ENCODE peak calls at places on chromosomes 6 and 20, in six cellular contexts. Q, S, L, O, V and F are unnamed samples.

GRCh38 chr6:156889469-156889868 is 112.3 kb downstream of the ARID1B start:
- DNase-seq in V (no peak), O (no peak), L (no peak), S (no peak), Q (no peak), F (no peak)

GRCh38 chr6:21220271-21220987 is 373.1 kb upstream of the SOX4 start:
- DNase-seq in V (no peak), O (no peak), L (no peak), Q (no peak), S (no peak), F (no peak)

GRCh38 chr6:11918739-11919605 is 93.1 kb upstream of the HIVEP1 start:
- DNase-seq in S (no peak), Q (no peak), V (no peak), L (no peak), O (no peak), F (no peak)

GRCh38 chr6:83707829-83708545 is 914 bp downstream of the SNAP91 start:
- DNase-seq in L (no peak), O (no peak), V (no peak), Q (no peak), S (no peak), F (no peak)

GRCh38 chr6:170045981-170046667 is 244.8 kb downstream of the DLL1 start:
- DNase-seq in L (no peak), S (no peak), V (no peak), Q (no peak), O (no peak), F (no peak)

GRCh38 chr6:145929037-145929633 is 35.0 kb downstream of the SHPRH start:
- DNase-seq in L (no peak), O (no peak), S (peak; percentile 61), Q (peak; percentile 7), V (no peak), F (peak; percentile 28)

GRCh38 chr20:59994697-59995122 is 36.5 kb downstream of the CDH26 start:
- DNase-seq in O (peak; percentile 55), S (peak; percentile 7), L (no peak), Q (peak; percentile 55), V (peak; percentile 26), F (no peak)

GRCh38 chr20:53918949-53919361 is 151.4 kb downstream of the BCAS1 start:
- DNase-seq in V (no peak), S (peak; percentile 65), L (no peak), O (no peak), Q (no peak), F (no peak)

GRCh38 chr20:35743693-35744491 is 1.8 kb upstream of the RBM39 start:
- DNase-seq in S (no peak), Q (no peak), O (no peak), L (no peak), V (peak; percentile 17), F (peak; percentile 29)

GRCh38 chr6:17980329-17980728 is 7.1 kb downstream of the KIF13A start:
- DNase-seq in O (no peak), L (no peak), S (no peak), Q (no peak), V (no peak), F (no peak)
- H3K9me3 ChIP-seq in O (no peaks in the 10 kb centered on the region), L (no peaks in the 10 kb centered on the region), S (no peaks in the 10 kb centered on the region), Q (no peaks in the 10 kb centered on the region), V (no peaks in the 10 kb centered on the region), F (no peaks in the 10 kb centered on the region)

GRCh38 chr6:152261179-152261578 is 376.0 kb downstream of the SYNE1 start:
- DNase-seq in O (no peak), V (no peak), L (peak; percentile 39), Q (no peak), S (no peak), F (no peak)
- H3K36me3 ChIP-seq in O (peaks cover 77% of the 10 kb centered on the region), V (peaks cover 3% of the 10 kb centered on the region), L (no peaks in the 10 kb centered on the region), Q (no peaks in the 10 kb centered on the region), S (no peaks in the 10 kb centered on the region), F (peaks cover 25% of the 10 kb centered on the region)

GRCh38 chr6:56079761-56080540 is 167.4 kb downstream of the COL21A1 start:
- DNase-seq in L (no peak), V (no peak), Q (no peak), S (no peak), O (no peak), F (no peak)
- H3K27ac ChIP-seq in L (no peak overlapping the region), V (no peak overlapping the region), Q (no peak overlapping the region), S (no peak overlapping the region), O (no peak overlapping the region), F (no peak overlapping the region)

GRCh38 chr20:49287555-49288249 is 9.8 kb upstream of the ZNFX1 start:
- DNase-seq in L (no peak), S (no peak), Q (no peak), V (no peak), O (no peak), F (no peak)
- H3K9me3 ChIP-seq in L (peaks cover 15% of the 10 kb centered on the region), S (peaks cover 23% of the 10 kb centered on the region), Q (no peaks in the 10 kb centered on the region), V (peaks cover 37% of the 10 kb centered on the region), O (peaks cover 16% of the 10 kb centered on the region), F (peaks cover 13% of the 10 kb centered on the region)

DNA sequence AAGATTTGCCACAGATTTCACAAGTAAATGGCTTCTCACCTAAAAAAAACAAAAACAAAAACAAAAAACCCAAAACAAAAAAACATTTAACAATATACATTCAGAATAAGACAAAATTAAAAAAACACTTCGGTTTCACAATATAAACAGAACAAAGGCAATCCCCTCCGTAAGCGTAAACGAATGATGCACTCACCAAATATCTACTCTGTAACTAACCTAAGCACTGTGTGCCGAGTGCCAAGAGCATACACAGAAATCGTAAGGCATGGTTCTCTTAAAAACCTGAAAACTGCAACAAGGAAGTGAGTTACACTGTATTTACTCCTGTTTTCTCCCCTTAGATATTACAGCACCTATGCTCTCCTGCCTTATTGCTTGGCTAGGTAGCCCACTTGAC is 12.1 kb upstream of the MICAL1 start:
- DNase-seq in O (no peak), V (no peak), L (no peak), Q (no peak), S (no peak), F (no peak)
- H3K36me3 ChIP-seq in O (peaks cover 82% of the 10 kb centered on the region), V (no peaks in the 10 kb centered on the region), L (peaks cover 6% of the 10 kb centered on the region), Q (peaks cover 48% of the 10 kb centered on the region), S (peaks cover 72% of the 10 kb centered on the region), F (peaks cover 64% of the 10 kb centered on the region)

GRCh38 chr6:127160484-127160883 is 42.0 kb downstream of the RSPO3 start:
- DNase-seq in L (no peak), V (no peak), S (no peak), O (no peak), Q (no peak), F (no peak)

GRCh38 chr6:127164009-127164408 is 45.5 kb downstream of the RSPO3 start:
- DNase-seq in L (no peak), Q (no peak), S (no peak), O (no peak), V (no peak), F (no peak)

GRCh38 chr6:127164555-127164954 is 46.1 kb downstream of the RSPO3 start:
- DNase-seq in S (no peak), L (no peak), V (no peak), Q (no peak), O (no peak), F (no peak)

DNA sequence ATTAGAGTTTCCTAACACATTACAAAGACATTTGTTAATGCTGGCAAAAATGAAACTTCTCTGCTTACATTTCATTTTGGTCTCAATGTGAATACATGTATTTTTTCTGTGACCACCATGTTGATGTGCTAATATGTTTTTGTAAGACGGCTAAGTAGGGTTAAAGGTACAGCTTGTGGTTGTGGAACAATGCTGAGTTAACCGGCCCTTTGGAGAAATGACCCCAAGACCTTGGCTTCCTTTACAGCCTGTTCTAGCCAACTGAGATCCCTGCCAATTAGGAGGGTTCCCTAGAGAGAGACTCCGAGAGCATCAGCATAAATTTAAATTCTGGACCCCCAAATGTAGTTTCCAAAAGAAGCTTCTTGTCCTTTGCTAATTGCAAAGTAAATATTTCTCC is 44.3 kb downstream of the RSPO3 start:
- DNase-seq in V (no peak), L (no peak), O (no peak), S (no peak), Q (no peak), F (no peak)
- H3K27ac ChIP-seq in V (no peak overlapping the region), L (no peak overlapping the region), O (no peak overlapping the region), S (no peak overlapping the region), Q (no peak overlapping the region), F (no peak overlapping the region)

DNA sequence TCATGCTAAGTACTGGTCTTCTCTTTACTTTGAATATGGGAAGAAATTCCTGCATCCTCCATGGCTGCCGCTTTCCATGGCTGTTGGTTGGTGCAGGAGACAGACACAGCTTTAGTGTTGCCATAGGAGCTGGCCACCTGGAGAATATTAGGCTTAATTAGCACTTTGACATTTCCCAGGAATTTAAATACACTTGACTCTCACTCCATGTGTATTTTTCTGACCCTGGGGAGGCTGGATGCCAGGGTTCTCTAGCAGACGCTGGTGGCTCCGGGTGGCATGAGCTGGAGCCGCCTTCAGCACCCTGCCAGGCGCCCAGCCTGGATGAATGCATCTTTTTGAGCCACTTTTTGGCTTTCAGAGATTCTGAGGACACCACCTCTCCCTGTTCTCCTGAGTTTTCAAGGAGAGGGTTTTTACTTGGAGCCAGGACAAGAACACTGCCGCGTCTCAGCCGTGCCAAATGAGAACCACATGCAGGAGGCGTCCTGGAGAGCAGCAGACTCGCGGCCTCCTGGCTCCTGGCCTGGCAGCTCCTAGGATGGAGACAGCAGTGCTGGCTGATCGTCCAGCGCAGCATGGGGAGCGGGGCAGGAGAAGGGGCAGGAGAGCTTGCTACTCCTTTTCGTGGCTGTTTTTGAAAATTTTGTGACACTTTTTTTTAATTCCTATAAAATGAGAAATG is 258.8 kb downstream of the SMOC2 start:
- DNase-seq in L (peak; percentile 43), O (no peak), S (no peak), V (peak; percentile 22), Q (no peak), F (no peak)
- H3K9me3 ChIP-seq in L (no peaks in the 10 kb centered on the region), O (no peaks in the 10 kb centered on the region), S (no peaks in the 10 kb centered on the region), V (no peaks in the 10 kb centered on the region), Q (no peaks in the 10 kb centered on the region), F (no peaks in the 10 kb centered on the region)

GRCh38 chr6:20119446-20119845 is 92.8 kb downstream of the MBOAT1 start:
- DNase-seq in O (no peak), Q (no peak), V (no peak), L (no peak), S (no peak), F (no peak)

GRCh38 chr6:20117474-20117873 is 94.8 kb downstream of the MBOAT1 start:
- DNase-seq in O (no peak), S (no peak), V (no peak), L (no peak), Q (no peak), F (no peak)

GRCh38 chr6:20118877-20119276 is 93.4 kb downstream of the MBOAT1 start:
- DNase-seq in V (no peak), S (no peak), O (no peak), L (no peak), Q (no peak), F (no peak)

GRCh38 chr6:20115269-20116005 is 96.8 kb downstream of the MBOAT1 start:
- DNase-seq in L (no peak), V (no peak), S (no peak), Q (no peak), O (no peak), F (no peak)

DNA sequence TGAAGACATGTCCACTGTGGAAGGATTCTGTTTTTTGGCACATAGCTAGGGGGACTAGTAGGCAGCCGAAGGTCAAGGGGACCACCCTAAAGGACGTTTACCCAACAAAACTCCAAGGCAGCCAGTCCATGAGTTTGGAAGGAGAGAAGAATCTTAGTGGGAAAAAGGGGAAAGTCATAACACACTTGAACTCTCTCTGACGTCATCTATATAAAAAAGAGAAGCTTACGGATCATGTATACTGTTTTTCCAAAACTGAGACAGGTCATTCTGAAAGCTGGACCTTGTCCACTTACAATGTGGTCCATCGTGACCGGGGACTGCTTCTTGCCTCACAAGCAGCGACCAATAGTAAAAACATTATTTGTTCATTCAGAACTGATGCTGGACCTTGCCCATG is 95.5 kb downstream of the MBOAT1 start:
- DNase-seq in O (no peak), S (no peak), L (no peak), V (no peak), Q (no peak), F (no peak)
- H3K36me3 ChIP-seq in O (peaks cover 37% of the 10 kb centered on the region), S (no peaks in the 10 kb centered on the region), L (no peaks in the 10 kb centered on the region), V (peaks cover 5% of the 10 kb centered on the region), Q (no peaks in the 10 kb centered on the region), F (peaks cover 22% of the 10 kb centered on the region)